ENCODE peak calls at places on chromosomes 6 and 20, in four cellular contexts. B, Y, O and I are unnamed samples.

GRCh38 chr6:121917834-121918559 is 481.5 kb upstream of the HSF2 start:
- DNase-seq in B (no peak), Y (no peak), O (no peak), I (no peak)

GRCh38 chr20:542777-543368 is 717 bp downstream of the CSNK2A1 start:
- DNase-seq in B (no peak), Y (no peak), O (peak; percentile 64), I (no peak)

GRCh38 chr6:42260424-42260888 is 42.8 kb upstream of the MRPS10 start:
- DNase-seq in B (no peak), Y (no peak), O (no peak), I (peak; percentile 43)

GRCh38 chr20:3563548-3564177 is 92.8 kb downstream of the ATRN start:
- DNase-seq in B (no peak), Y (no peak), O (no peak), I (peak; percentile 79)

GRCh38 chr6:45109551-45109950 is 218.6 kb upstream of the RUNX2 start:
- DNase-seq in B (no peak), Y (no peak), O (no peak), I (no peak)

GRCh38 chr6:162056745-162057144 is 670.8 kb downstream of the PRKN start:
- DNase-seq in B (peak; percentile 45), Y (no peak), O (no peak), I (peak; percentile 49)

GRCh38 chr20:57414867-57415592 is 23.8 kb downstream of the RBM38 start:
- DNase-seq in B (no peak), Y (no peak), O (no peak), I (peak; percentile 26)

GRCh38 chr20:35235881-35236280 is 9.4 kb downstream of the MMP24 start:
- DNase-seq in B (no peak), Y (peak; percentile 63), O (no peak), I (no peak)

GRCh38 chr6:35310265-35310831 is 12.7 kb downstream of the DEF6 start:
- DNase-seq in B (no peak), Y (no peak), O (no peak), I (no peak)

GRCh38 chr6:169921853-169922779 is 170.7 kb downstream of the ERMARD start:
- DNase-seq in B (no peak), Y (no peak), O (no peak), I (no peak)

GRCh38 chr6:109441069-109441816 is 719 bp downstream of the SMPD2 start:
- DNase-seq in B (peak; percentile 43), Y (no peak), O (peak; percentile 74), I (peak; percentile 72)

GRCh38 chr6:24064106-24064505 is 61.9 kb upstream of the NRSN1 start:
- DNase-seq in B (no peak), Y (no peak), O (no peak), I (peak; percentile 25)

GRCh38 chr20:412081-412480 is 4.0 kb downstream of the RBCK1 start:
- DNase-seq in B (no peak), Y (no peak), O (no peak), I (no peak)

GRCh38 chr6:158040804-158041347 is 59.2 kb downstream of the SYNJ2 start:
- DNase-seq in B (peak; percentile 15), Y (peak; percentile 37), O (peak; percentile 29), I (peak; percentile 72)

GRCh38 chr20:51700809-51701285 is 67.3 kb downstream of the ATP9A start:
- DNase-seq in B (no peak), Y (no peak), O (no peak), I (peak; percentile 71)

GRCh38 chr6:16721977-16722376 is 39.3 kb downstream of the ATXN1 start:
- DNase-seq in B (no peak), Y (no peak), O (no peak), I (peak; percentile 65)

GRCh38 chr6:30500421-30501069 is 11.2 kb downstream of the HLA-E start:
- DNase-seq in B (no peak), Y (no peak), O (no peak), I (peak; percentile 61)

GRCh38 chr6:135351635-135352034 is 145.9 kb downstream of the AHI1 start:
- DNase-seq in B (no peak), Y (no peak), O (no peak), I (no peak)

GRCh38 chr6:154487367-154488275 is 22.9 kb downstream of the CNKSR3 start:
- DNase-seq in B (no peak), Y (no peak), O (no peak), I (no peak)

GRCh38 chr6:163985710-163986109 is 571.2 kb downstream of the QKI start:
- DNase-seq in B (no peak), Y (no peak), O (no peak), I (peak; percentile 16)

GRCh38 chr6:163986313-163986712 is 571.8 kb downstream of the QKI start:
- DNase-seq in B (peak; percentile 38), Y (no peak), O (no peak), I (peak; percentile 53)

GRCh38 chr6:163984446-163984936 is 570.0 kb downstream of the QKI start:
- DNase-seq in B (no peak), Y (no peak), O (no peak), I (peak; percentile 10)

GRCh38 chr6:163985040-163985439 is 570.5 kb downstream of the QKI start:
- DNase-seq in B (no peak), Y (no peak), O (no peak), I (no peak)

DNA sequence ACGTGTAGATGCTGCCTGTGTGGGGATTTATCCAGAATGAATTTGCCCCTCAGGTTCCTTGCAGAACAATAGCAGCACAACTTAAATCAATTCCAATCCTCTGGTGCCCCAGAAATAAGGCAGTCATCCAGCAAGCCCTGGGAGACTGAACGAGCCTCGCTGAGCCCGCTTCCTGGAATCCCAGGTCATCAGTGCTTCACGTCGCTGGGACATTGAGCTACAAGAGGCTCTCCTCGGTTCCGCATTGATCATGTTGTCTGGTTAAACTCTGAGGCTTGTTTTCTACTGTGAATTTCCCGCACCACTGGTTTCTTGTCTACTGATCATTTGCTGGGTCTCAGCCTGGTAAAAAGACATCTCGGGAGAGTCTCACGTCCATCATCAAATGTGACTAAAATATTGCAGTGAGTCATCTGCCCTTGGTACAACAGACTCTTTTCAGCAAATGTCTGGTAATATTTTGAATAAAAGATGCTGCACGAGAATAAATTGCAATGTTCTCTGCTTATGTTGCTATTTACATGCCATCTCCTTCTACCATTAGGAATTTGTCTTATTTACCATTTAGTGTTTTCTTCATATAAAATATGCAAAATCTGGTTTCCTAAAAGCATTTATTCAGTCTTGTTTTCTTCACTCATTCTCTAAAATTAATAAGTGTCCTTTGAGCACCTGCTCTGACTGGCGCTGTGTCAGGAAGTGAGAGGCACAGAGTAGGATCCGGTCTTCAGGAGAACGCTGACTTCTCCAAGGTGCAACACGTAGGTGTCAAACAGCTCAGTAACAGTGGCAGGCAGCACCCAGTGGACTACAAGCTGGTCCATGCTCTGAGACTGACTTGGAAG is 569.3 kb downstream of the QKI start:
- DNase-seq in B (no peak), Y (no peak), O (no peak), I (no peak)
- H3K4me3 ChIP-seq in B (no peak overlapping the region), Y (peak overlapping the region; percentile 2), O (no peak overlapping the region), I (no peak overlapping the region)

GRCh38 chr20:53550590-53551187 is 43.0 kb downstream of the ZNF217 start:
- DNase-seq in B (no peak), Y (no peak), O (no peak), I (peak; percentile 9)

GRCh38 chr20:53547664-53548239 is 45.9 kb downstream of the ZNF217 start:
- DNase-seq in B (no peak), Y (no peak), O (no peak), I (peak; percentile 86)
- TF ChIP-seq CTCF in B (peak; percentile 88), Y (peak; percentile 74), O (peak; percentile 55), I (peak; percentile 86)

DNA sequence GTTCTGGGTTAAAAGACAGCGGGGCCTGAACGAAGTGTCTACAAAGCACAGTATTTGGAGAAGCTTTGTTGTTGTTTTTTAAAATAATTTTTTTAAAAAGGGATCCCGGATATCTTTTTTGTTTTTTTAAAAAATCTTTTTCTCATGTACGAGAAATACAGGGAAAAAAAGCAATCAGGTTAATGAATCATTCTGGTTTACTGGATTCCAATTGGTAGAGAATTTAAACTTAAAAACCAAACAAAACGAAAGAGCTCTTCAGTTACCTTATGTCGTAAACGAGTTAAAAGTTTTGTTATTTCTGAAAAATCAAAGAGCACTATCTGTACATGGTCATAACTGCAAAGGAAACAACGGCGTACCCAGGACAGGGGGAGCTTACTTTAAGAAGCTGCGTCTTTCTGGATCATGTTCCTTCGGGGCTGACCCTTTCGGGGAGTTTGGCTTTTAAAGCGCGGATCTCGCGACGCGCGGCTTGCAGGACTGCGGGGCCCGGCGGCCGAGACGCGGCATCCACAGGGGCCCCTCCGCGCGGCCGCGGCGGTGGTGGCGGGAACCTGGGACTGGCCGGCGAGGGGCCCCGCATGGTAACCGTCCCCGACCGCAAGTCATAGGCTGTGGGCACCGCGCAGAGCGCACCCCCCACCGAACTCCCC is 927 bp downstream of the IL20RA start:
- DNase-seq in B (peak; percentile 21), Y (no peak), O (no peak), I (peak; percentile 43)
- H3K4me3 ChIP-seq in B (peak overlapping the region; percentile 85), Y (peak overlapping the region; percentile 59), O (peak overlapping the region; percentile 56), I (peak overlapping the region; percentile 73)

DNA sequence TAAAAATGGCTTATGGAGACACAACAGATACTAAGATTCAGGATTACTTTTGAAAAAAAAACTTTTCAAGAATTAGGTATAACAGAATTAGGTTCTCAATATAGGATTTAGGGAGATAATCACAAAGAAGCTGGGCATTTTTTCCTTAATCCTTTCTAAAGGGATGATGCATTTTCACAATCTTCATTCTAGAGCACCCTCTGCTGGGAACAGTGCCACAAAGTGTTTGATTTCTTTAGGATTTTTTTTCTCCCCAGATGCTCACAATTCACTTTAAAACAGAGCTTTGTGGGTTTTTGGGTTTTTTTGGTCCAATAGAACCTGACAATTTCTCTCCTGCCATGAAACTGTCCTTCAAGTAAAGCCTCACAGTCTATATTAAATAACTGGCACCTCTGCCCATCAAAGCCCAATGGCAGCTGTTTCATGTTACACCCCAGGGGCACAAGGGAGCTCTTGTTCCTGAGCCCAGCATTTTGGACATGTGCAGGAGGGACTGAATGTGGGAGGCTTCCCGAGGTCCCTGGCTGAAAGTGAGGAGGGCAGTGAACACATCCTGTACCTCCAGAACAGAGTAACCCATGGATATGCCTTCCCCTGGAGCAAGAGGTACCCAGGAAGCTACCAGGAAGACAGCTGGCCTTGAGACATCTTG is 39.7 kb downstream of the PREP start:
- DNase-seq in B (no peak), Y (no peak), O (no peak), I (peak; percentile 64)
- TF ChIP-seq CTCF in B (peak; percentile 45), Y (peak; percentile 72), O (no peak), I (peak; percentile 65)

DNA sequence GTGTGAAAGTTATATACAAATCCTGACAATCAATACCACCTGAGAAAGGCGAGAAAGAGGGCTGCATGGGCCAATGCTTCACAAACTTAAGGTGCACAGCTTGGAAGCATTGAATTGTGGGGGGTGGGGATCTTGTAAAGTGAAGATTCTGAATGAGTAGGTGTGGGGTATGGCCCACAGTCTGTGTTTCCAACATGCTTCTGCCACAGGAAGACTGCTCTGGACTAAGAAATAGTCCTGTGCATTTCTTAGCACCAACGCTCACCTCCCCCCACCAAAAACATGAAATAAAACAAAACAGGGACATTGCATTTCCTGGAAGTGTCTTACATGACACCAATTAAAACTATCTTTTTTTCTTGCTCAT is 21.9 kb upstream of the TRAM2 start:
- DNase-seq in B (no peak), Y (no peak), O (no peak), I (no peak)
- H3K4me3 ChIP-seq in B (no peak overlapping the region), Y (no peak overlapping the region), O (no peak overlapping the region), I (no peak overlapping the region)

DNA sequence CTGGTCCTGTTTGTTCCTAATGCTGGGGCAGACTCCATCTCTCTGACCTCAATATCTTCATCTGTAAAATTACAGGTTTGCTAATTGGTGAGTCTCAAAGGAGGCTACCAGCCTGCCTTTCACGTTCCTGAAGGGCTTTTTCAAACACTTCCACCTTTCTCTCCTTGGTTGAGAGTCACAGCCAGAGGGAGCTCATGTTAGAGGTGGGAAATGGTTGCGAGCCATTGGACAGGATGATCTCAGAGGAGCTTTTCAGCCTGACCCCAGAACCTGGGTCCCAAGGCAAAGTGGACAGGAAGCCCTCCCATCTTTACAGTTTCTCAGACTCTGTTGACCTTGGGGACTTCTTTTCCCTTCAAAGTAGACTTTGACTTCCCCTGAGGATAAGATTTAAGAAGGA is 37.6 kb downstream of the NDUFAF5 start:
- DNase-seq in B (no peak), Y (no peak), O (no peak), I (no peak)
- TF ChIP-seq CTCF in B (no peak), Y (no peak), O (no peak), I (peak; percentile 21)